ENCODE peak calls at places on chromosome 6, in eight cellular contexts. V is hepatocyte, S is OCI-LY7, N is HCT116, F is PC-9, C is MM.1S, M is GM23338, D is SK-N-SH. T is an unnamed sample. For H3K9me2, the result is how much of the 10 kb centered on the place peaks cover.

GRCh38 chr6:159229526-159229925 is 60.3 kb downstream of the FNDC1 start:
- DNase-seq in V (no peak), S (no peak), N (no peak), F (no peak), C (no peak), M (no peak), D (no peak), T (no peak)

GRCh38 chr6:112743343-112743742 is 396.2 kb downstream of the RFPL4B start:
- DNase-seq in V (no peak), S (no peak), N (no peak), F (no peak), C (no peak), M (peak), D (no peak), T (no peak)

GRCh38 chr6:13470240-13471140 is 16.9 kb downstream of the GFOD1 start:
- DNase-seq in V (no peak), S (no peak), N (no peak), F (no peak), C (no peak), M (no peak), D (peak), T (no peak)

GRCh38 chr6:46989384-46989783 is 52.7 kb downstream of the ADGRF1 start:
- DNase-seq in V (no peak), S (no peak), N (no peak), F (no peak), C (no peak), M (no peak), D (no peak), T (no peak)

GRCh38 chr6:11714116-11714797 is 64.3 kb downstream of the ADTRP start:
- DNase-seq in V (no peak), S (no peak), N (no peak), F (no peak), C (peak), M (no peak), D (no peak), T (no peak)

GRCh38 chr6:66173587-66173986 is 466.6 kb upstream of the EYS start:
- DNase-seq in V (no peak), S (no peak), N (no peak), F (no peak), C (no peak), M (peak), D (no peak), T (no peak)

GRCh38 chr6:12749531-12750379 is 33.2 kb downstream of the PHACTR1 start:
- DNase-seq in V (no peak), S (no peak), N (no peak), F (no peak), C (no peak), M (peak), D (peak), T (no peak)

GRCh38 chr6:152605901-152606390 is 31.2 kb downstream of the SYNE1 start:
- DNase-seq in V (no peak), S (no peak), N (no peak), F (no peak), C (no peak), M (no peak), D (no peak), T (no peak)

GRCh38 chr6:41671376-41671775 is 33.1 kb downstream of the MDFI start:
- DNase-seq in V (no peak), S (no peak), N (no peak), F (no peak), C (no peak), M (no peak), D (no peak), T (no peak)

GRCh38 chr6:32972353-32973143 is 4.2 kb downstream of the BRD2 start:
- DNase-seq in V (peak), S (peak), N (no peak), F (no peak), C (peak), M (peak), D (peak), T (no peak)

GRCh38 chr6:39065561-39065960 is 17.0 kb downstream of the GLP1R start:
- DNase-seq in V (no peak), S (no peak), N (no peak), F (no peak), C (no peak), M (no peak), D (no peak), T (no peak)

GRCh38 chr6:5125152-5126006 is 40.2 kb downstream of the PPP1R3G start:
- DNase-seq in V (peak), S (no peak), N (peak), F (peak), C (no peak), M (no peak), D (no peak), T (peak)

GRCh38 chr6:139370707-139371345 is 3.6 kb downstream of the CITED2 start:
- DNase-seq in V (no peak), S (no peak), N (no peak), F (no peak), C (no peak), M (no peak), D (no peak), T (no peak)

GRCh38 chr6:15287670-15288069 is 41.8 kb downstream of the JARID2 start:
- DNase-seq in V (no peak), S (peak), N (no peak), F (no peak), C (no peak), M (no peak), D (no peak), T (no peak)

GRCh38 chr6:3542032-3542640 is 85.3 kb upstream of the SLC22A23 start:
- DNase-seq in V (no peak), S (no peak), N (no peak), F (no peak), C (no peak), M (no peak), D (no peak), T (peak)

GRCh38 chr6:42224222-42225042 is 6.8 kb upstream of the MRPS10 start:
- DNase-seq in V (peak), S (no peak), N (peak), F (peak), C (no peak), M (no peak), D (no peak), T (peak)

GRCh38 chr6:115947964-115948541 is 112.6 kb downstream of the FRK start:
- DNase-seq in V (peak), S (no peak), N (no peak), F (peak), C (no peak), M (no peak), D (no peak), T (no peak)

GRCh38 chr6:161257778-161258457 is 15.9 kb downstream of the AGPAT4 start:
- DNase-seq in V (no peak), S (no peak), N (no peak), F (no peak), C (no peak), M (no peak), D (no peak), T (peak)

GRCh38 chr6:34108159-34108558 is 37.7 kb downstream of the GRM4 start:
- DNase-seq in V (no peak), S (no peak), N (no peak), F (no peak), C (no peak), M (no peak), D (no peak), T (no peak)

GRCh38 chr6:34112102-34112501 is 33.8 kb downstream of the GRM4 start:
- DNase-seq in V (no peak), S (no peak), N (no peak), F (no peak), C (no peak), M (no peak), D (no peak), T (no peak)

GRCh38 chr6:34113532-34113931 is 32.4 kb downstream of the GRM4 start:
- DNase-seq in V (no peak), S (no peak), N (no peak), F (no peak), C (no peak), M (no peak), D (no peak), T (no peak)

GRCh38 chr6:34106900-34107299 is 39.0 kb downstream of the GRM4 start:
- DNase-seq in V (no peak), S (no peak), N (no peak), F (no peak), C (no peak), M (no peak), D (no peak), T (no peak)

DNA sequence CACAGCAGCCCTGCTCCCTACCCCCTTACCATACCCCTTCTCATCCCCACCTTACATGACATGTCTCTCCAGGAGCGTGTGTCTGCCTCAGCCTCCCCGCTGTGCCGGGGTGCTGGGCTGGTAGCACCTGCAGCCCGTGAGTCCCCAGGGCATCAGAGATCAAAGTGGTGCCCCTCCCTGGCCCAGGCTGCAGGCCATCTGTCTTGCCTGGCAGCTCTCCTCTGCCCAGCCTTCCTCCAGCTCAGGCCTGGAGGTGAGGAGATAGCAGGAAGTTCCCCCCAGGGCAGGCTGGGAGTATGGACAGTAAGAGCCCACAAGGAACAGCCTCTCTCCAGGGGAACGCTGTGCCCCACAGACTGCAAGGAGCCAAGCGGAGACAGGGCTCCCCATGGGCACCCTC is 35.3 kb downstream of the GRM4 start:
- DNase-seq in V (no peak), S (no peak), N (no peak), F (no peak), C (no peak), M (no peak), D (no peak), T (no peak)
- H3K9me2 ChIP-seq in V (under half), S (under half), N (under half), F (under half), C (under half), M (under half), D (under half), T (under half)

DNA sequence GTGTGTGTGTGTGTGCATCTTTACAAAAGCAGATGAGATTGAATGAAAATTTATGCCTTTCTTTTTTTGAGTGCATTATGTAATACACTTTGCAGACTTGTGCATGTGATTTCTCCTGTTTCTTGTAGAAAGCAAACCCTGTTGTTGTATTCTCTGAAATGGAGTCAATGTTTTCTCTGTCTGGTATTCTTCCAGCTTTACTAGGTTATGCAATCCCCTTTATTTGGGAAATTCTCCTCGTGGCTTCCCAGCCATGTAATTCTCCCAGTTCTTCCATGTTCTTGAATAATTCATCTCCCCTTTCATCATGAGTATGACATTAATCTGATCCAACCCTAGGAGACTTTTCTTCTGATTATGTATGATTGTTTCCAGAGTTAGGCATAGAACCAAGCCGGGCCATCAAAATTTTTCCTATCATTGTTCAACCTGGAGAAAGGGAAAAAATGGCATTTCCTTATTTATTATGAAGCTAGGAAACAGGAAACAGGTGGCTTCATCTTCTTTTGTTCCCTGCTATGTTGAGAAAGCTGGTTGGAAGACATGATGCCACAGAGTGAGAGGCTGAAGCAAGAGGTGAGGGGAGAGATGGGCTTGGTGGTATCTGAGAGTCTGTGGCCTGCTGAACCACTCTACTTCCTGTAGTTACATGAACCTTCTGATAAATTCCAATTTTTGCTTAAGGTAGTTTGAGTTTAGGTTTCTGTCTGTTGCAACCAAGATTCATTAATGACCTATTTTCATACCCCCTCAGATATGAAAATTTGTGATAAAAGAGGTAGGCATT is 68.8 kb downstream of the PRL start:
- DNase-seq in V (no peak), S (no peak), N (no peak), F (no peak), C (no peak), M (no peak), D (no peak), T (no peak)
- H3K4me2 ChIP-seq in V (no peak), S (no peak), N (no peak), F (no peak), C (no peak), M (no peak), D (no peak), T (no peak)

DNA sequence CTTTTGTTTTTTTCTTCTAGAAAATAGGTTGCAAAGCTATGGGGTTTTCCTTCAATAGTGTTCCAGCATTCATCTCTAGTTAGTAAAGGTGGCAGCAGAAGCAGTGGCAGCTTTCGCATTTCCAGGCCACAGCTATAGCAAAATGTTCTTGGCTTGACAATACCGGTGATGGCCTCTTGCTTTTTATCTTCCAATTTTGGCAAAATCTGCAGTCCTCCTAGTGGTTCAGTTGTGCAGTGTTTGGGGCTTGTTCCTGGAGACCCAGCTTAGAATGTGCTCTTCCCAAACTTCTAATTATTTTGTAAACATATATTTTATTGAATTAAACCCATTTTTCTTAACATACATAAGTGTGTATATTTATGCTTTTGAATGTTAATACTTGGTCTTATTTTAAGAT is 370.6 kb upstream of the MAN1A1 start:
- DNase-seq in V (no peak), S (peak), N (peak), F (no peak), C (no peak), M (peak), D (no peak), T (peak)
- TF ChIP-seq CTCF in V (no peak), S (peak), N (no peak), F (peak), C (peak), M (peak), D (peak), T (peak)

GRCh38 chr6:168671863-168672546 is 231.0 kb downstream of the SMOC2 start:
- DNase-seq in V (peak), S (no peak), N (no peak), F (no peak), C (no peak), M (no peak), D (no peak), T (no peak)
- H3K9me2 ChIP-seq in V (under half), S (under half), N (under half), F (under half), C (under half), M (under half), D (under half), T (under half)

T was measured in PC-3.